ENCODE peak calls at places on chromosomes 13 and 19, in five cellular contexts. E, T, W, N and B are unnamed samples.

GRCh38 chr19:3575260-3575741 is 2.6 kb downstream of the HMG20B start:
- DNase-seq in E (no peak), T (peak; percentile 17), W (no peak), N (no peak), B (no peak)

GRCh38 chr13:51626749-51627148 is 42.5 kb downstream of the WDFY2 start:
- DNase-seq in E (no peak), T (no peak), W (no peak), N (peak; percentile 52), B (no peak)

GRCh38 chr19:38049105-38049649 is 142.2 kb downstream of the SIPA1L3 start:
- DNase-seq in E (no peak), T (no peak), W (no peak), N (no peak), B (peak; percentile 39)

GRCh38 chr19:4889034-4889825 is 13.5 kb downstream of the ARRDC5 start:
- DNase-seq in E (no peak), T (no peak), W (no peak), N (peak; percentile 53), B (no peak)

GRCh38 chr13:39321578-39321977 is 281.4 kb downstream of the LHFPL6 start:
- DNase-seq in E (no peak), T (no peak), W (no peak), N (no peak), B (no peak)

GRCh38 chr13:104954210-104954609 is 1581.3 kb downstream of the EFNB2 start:
- DNase-seq in E (no peak), T (no peak), W (no peak), N (no peak), B (no peak)

GRCh38 chr13:99662678-99663077 is 161.4 kb downstream of the TM9SF2 start:
- DNase-seq in E (no peak), T (no peak), W (no peak), N (no peak), B (no peak)

GRCh38 chr13:75299913-75300862 is 181.8 kb downstream of the TBC1D4 start:
- DNase-seq in E (no peak), T (no peak), W (no peak), N (peak; percentile 11), B (no peak)

GRCh38 chr13:63448654-63449053 is 2033.0 kb upstream of the PCDH20 start:
- DNase-seq in E (no peak), T (no peak), W (no peak), N (no peak), B (no peak)

GRCh38 chr19:48481191-48481500 is 12.0 kb downstream of the CYTH2 start:
- DNase-seq in E (no peak), T (no peak), W (no peak), N (no peak), B (no peak)

GRCh38 chr19:46786236-46787039 is 2.0 kb downstream of the SLC1A5 start:
- DNase-seq in E (peak; percentile 83), T (peak; percentile 77), W (peak; percentile 63), N (peak; percentile 88), B (peak; percentile 76)

GRCh38 chr13:47100214-47100853 is 203.5 kb upstream of the HTR2A start:
- DNase-seq in E (no peak), T (no peak), W (no peak), N (no peak), B (no peak)

GRCh38 chr13:52105841-52106240 is 23.0 kb downstream of the NEK5 start:
- DNase-seq in E (no peak), T (no peak), W (no peak), N (no peak), B (no peak)